ENCODE peak calls at places on chromosomes 13 and 19, in four cellular contexts. One of them, this sample, is unnamed.

GRCh38 chr19:16320987-16321386 is 3.6 kb upstream of the KLF2 start:
- DNase-seq in DMS153: no peak
- DNase-seq in RWPE1: no peak
- DNase-seq in NCI-H446: no peak
- DNase-seq in this sample: no peak

GRCh38 chr13:30493670-30494381 is 28.1 kb upstream of the HMGB1 start:
- DNase-seq in DMS153: peak; percentile 10
- DNase-seq in NCI-H446: no peak
- DNase-seq in RWPE1: no peak
- DNase-seq in this sample: no peak

GRCh38 chr19:283395-283794 is 7.8 kb downstream of the PLPP2 start:
- DNase-seq in RWPE1: no peak
- DNase-seq in DMS153: no peak
- DNase-seq in NCI-H446: no peak
- DNase-seq in this sample: no peak

GRCh38 chr19:55210120-55210493 is 806 bp upstream of the PTPRH start:
- DNase-seq in DMS153: peak; percentile 93
- DNase-seq in NCI-H446: no peak
- DNase-seq in RWPE1: peak; percentile 83
- DNase-seq in this sample: no peak

GRCh38 chr19:48341006-48341405 is 15.7 kb downstream of the EMP3 start:
- DNase-seq in DMS153: peak; percentile 46
- DNase-seq in RWPE1: peak; percentile 86
- DNase-seq in NCI-H446: peak; percentile 99
- DNase-seq in this sample: peak; percentile 99

GRCh38 chr13:112849500-112849899 is 119.5 kb upstream of the MCF2L start:
- DNase-seq in DMS153: peak; percentile 97
- DNase-seq in NCI-H446: no peak
- DNase-seq in RWPE1: no peak
- DNase-seq in this sample: no peak

GRCh38 chr13:21434588-21434987 is 24.5 kb downstream of the ZDHHC20 start:
- DNase-seq in NCI-H446: no peak
- DNase-seq in RWPE1: no peak
- DNase-seq in DMS153: no peak
- DNase-seq in this sample: no peak

GRCh38 chr19:32808236-32808635 is 61.3 kb downstream of the SLC7A9 start:
- DNase-seq in DMS153: no peak
- DNase-seq in RWPE1: no peak
- DNase-seq in NCI-H446: no peak
- DNase-seq in this sample: no peak

GRCh38 chr13:111210488-111210887 is 95.4 kb downstream of the ARHGEF7 start:
- DNase-seq in RWPE1: peak; percentile 57
- DNase-seq in DMS153: no peak
- DNase-seq in NCI-H446: no peak
- DNase-seq in this sample: no peak

GRCh38 chr13:98420560-98421175 is 156.2 kb downstream of the STK24 start:
- DNase-seq in NCI-H446: no peak
- DNase-seq in DMS153: no peak
- DNase-seq in RWPE1: no peak
- DNase-seq in this sample: no peak

GRCh38 chr19:42275103-42275502 is 6.1 kb downstream of the CIC start:
- DNase-seq in DMS153: no peak
- DNase-seq in RWPE1: no peak
- DNase-seq in NCI-H446: no peak
- DNase-seq in this sample: no peak

GRCh38 chr19:42132851-42133528 is 744 bp upstream of the POU2F2 start:
- DNase-seq in DMS153: peak; percentile 90
- DNase-seq in NCI-H446: peak; percentile 71
- DNase-seq in RWPE1: peak; percentile 72
- DNase-seq in this sample: peak; percentile 32

GRCh38 chr19:13010992-13011652 is 15.8 kb downstream of the NFIX start:
- DNase-seq in NCI-H446: no peak
- DNase-seq in DMS153: no peak
- DNase-seq in RWPE1: no peak
- DNase-seq in this sample: no peak

GRCh38 chr19:2960120-2960519 is 15.3 kb upstream of the ZNF77 start:
- DNase-seq in NCI-H446: no peak
- DNase-seq in RWPE1: no peak
- DNase-seq in DMS153: no peak
- DNase-seq in this sample: no peak

GRCh38 chr13:21336609-21337008 is 122.5 kb downstream of the ZDHHC20 start:
- DNase-seq in RWPE1: no peak
- DNase-seq in NCI-H446: no peak
- DNase-seq in DMS153: no peak
- DNase-seq in this sample: no peak

GRCh38 chr13:102293723-102294122 is 108.1 kb downstream of the FGF14 start:
- DNase-seq in NCI-H446: no peak
- DNase-seq in RWPE1: no peak
- DNase-seq in DMS153: no peak
- DNase-seq in this sample: peak; percentile 68

GRCh38 chr19:38449518-38449917 is 16.0 kb downstream of the RYR1 start:
- DNase-seq in DMS153: no peak
- DNase-seq in NCI-H446: no peak
- DNase-seq in RWPE1: no peak
- DNase-seq in this sample: no peak

GRCh38 chr13:94249512-94249911 is 230.0 kb downstream of the DCT start:
- DNase-seq in DMS153: no peak
- DNase-seq in NCI-H446: no peak
- DNase-seq in RWPE1: no peak
- DNase-seq in this sample: no peak

GRCh38 chr19:5635427-5635826 is 12.5 kb downstream of the SAFB start:
- DNase-seq in RWPE1: no peak
- DNase-seq in DMS153: no peak
- DNase-seq in NCI-H446: no peak
- DNase-seq in this sample: no peak

GRCh38 chr13:109816112-109816978 is 30.0 kb upstream of the IRS2 start:
- DNase-seq in NCI-H446: no peak
- DNase-seq in DMS153: peak; percentile 59
- DNase-seq in RWPE1: peak; percentile 20
- DNase-seq in this sample: no peak

GRCh38 chr19:12884202-12884601 is 2.8 kb downstream of the KLF1 start:
- DNase-seq in RWPE1: no peak
- DNase-seq in DMS153: no peak
- DNase-seq in NCI-H446: no peak
- DNase-seq in this sample: no peak

GRCh38 chr19:21843081-21843480 is 7.1 kb upstream of the ZNF43 start:
- DNase-seq in RWPE1: no peak
- DNase-seq in NCI-H446: no peak
- DNase-seq in DMS153: no peak
- DNase-seq in this sample: no peak

GRCh38 chr19:39563408-39563807 is 23.4 kb upstream of the EID2 start:
- DNase-seq in RWPE1: no peak
- DNase-seq in DMS153: no peak
- DNase-seq in NCI-H446: no peak
- DNase-seq in this sample: no peak

GRCh38 chr13:107827840-107828549 is 387.3 kb downstream of the LIG4 start:
- DNase-seq in DMS153: no peak
- DNase-seq in RWPE1: no peak
- DNase-seq in NCI-H446: no peak
- DNase-seq in this sample: no peak

GRCh38 chr13:50732712-50733111 is 110.8 kb downstream of the DLEU7 start:
- DNase-seq in DMS153: no peak
- DNase-seq in RWPE1: no peak
- DNase-seq in NCI-H446: no peak
- DNase-seq in this sample: no peak

GRCh38 chr19:16133818-16134217 is 9.7 kb upstream of the HSH2D start:
- DNase-seq in DMS153: no peak
- DNase-seq in NCI-H446: no peak
- DNase-seq in RWPE1: no peak
- DNase-seq in this sample: no peak

GRCh38 chr19:993831-994393 is 6.3 kb upstream of the GRIN3B start:
- DNase-seq in NCI-H446: no peak
- DNase-seq in DMS153: no peak
- DNase-seq in RWPE1: no peak
- DNase-seq in this sample: no peak

GRCh38 chr19:48195106-48195830 is 24.8 kb downstream of the ZSWIM9 start:
- DNase-seq in DMS153: no peak
- DNase-seq in NCI-H446: no peak
- DNase-seq in RWPE1: no peak
- DNase-seq in this sample: no peak

GRCh38 chr19:49231389-49231788 is 73.8 kb downstream of the TRPM4 start:
- DNase-seq in NCI-H446: no peak
- DNase-seq in RWPE1: no peak
- DNase-seq in DMS153: no peak
- DNase-seq in this sample: no peak

GRCh38 chr19:49816616-49817015 is 1.5 kb upstream of the MED25 start:
- DNase-seq in NCI-H446: no peak
- DNase-seq in DMS153: no peak
- DNase-seq in RWPE1: no peak
- DNase-seq in this sample: no peak

GRCh38 chr13:36549771-36550170 is 117.5 kb downstream of the CCNA1 start:
- DNase-seq in RWPE1: no peak
- DNase-seq in NCI-H446: no peak
- DNase-seq in DMS153: peak; percentile 10
- DNase-seq in this sample: peak; percentile 24

GRCh38 chr19:52533901-52534300 is 6.4 kb downstream of the ZNF808 start:
- DNase-seq in NCI-H446: no peak
- DNase-seq in DMS153: no peak
- DNase-seq in RWPE1: no peak
- DNase-seq in this sample: no peak

GRCh38 chr13:48334534-48335127 is 31.1 kb downstream of the RB1 start:
- DNase-seq in DMS153: peak; percentile 7
- DNase-seq in NCI-H446: peak; percentile 27
- DNase-seq in RWPE1: peak; percentile 18
- DNase-seq in this sample: peak; percentile 16

GRCh38 chr19:2478324-2478755 is 2.4 kb downstream of the GADD45B start:
- DNase-seq in DMS153: peak; percentile 76
- DNase-seq in RWPE1: no peak
- DNase-seq in NCI-H446: no peak
- DNase-seq in this sample: peak; percentile 43

GRCh38 chr13:43657485-43657884 is 129.3 kb downstream of the ENOX1 start:
- DNase-seq in RWPE1: no peak
- DNase-seq in DMS153: no peak
- DNase-seq in NCI-H446: no peak
- DNase-seq in this sample: no peak

GRCh38 chr13:91196958-91197357 is 150.5 kb upstream of the MIR17HG start:
- DNase-seq in RWPE1: no peak
- DNase-seq in NCI-H446: no peak
- DNase-seq in DMS153: no peak
- DNase-seq in this sample: no peak

GRCh38 chr19:46748325-46749109 is 2.3 kb upstream of the STRN4 start:
- DNase-seq in DMS153: no peak
- DNase-seq in RWPE1: no peak
- DNase-seq in NCI-H446: peak; percentile 58
- DNase-seq in this sample: peak; percentile 58